ENCODE peak calls at places on chromosomes 2 and 18, in ten cellular contexts. X is Calu3; D is astrocyte of the spinal cord; B is CD8-positive, alpha-beta T cell; T is fibroblast of mammary gland; K is neural crest cell; W is WERI-Rb-1; U is GM10248; J is HCT116; O is left lung. Y is an unnamed sample.

GRCh38 chr2:8684885-8685696 is 3.2 kb downstream of the ID2 start:
- DNase-seq in B (peak), K (peak), W (peak), D (peak), J (peak), X (peak), U (no peak), O (peak), T (no peak), Y (peak)

GRCh38 chr2:95310651-95311050 is 13.5 kb downstream of the KCNIP3 start:
- DNase-seq in O (no peak), K (no peak), T (no peak), B (no peak), X (peak), U (no peak), W (peak), J (no peak), D (no peak), Y (no peak)

GRCh38 chr2:171107803-171108202 is 52.9 kb downstream of the TLK1 start:
- DNase-seq in T (no peak), J (no peak), B (no peak), W (no peak), O (no peak), K (no peak), D (no peak), X (no peak), U (no peak), Y (no peak)

GRCh38 chr2:235842941-235843340 is 325.2 kb downstream of the GBX2 start:
- DNase-seq in B (no peak), U (no peak), O (no peak), W (no peak), K (no peak), D (no peak), J (no peak), T (no peak), X (no peak), Y (no peak)

GRCh38 chr2:39913648-39914456 is 134.8 kb upstream of the THUMPD2 start:
- DNase-seq in D (peak), X (peak), W (peak), T (peak), U (peak), K (no peak), B (no peak), O (no peak), J (peak), Y (no peak)

GRCh38 chr2:170778900-170779299 is 8.7 kb downstream of the ERICH2 start:
- DNase-seq in X (no peak), K (no peak), J (no peak), O (no peak), T (no peak), U (no peak), B (no peak), D (no peak), W (no peak), Y (no peak)

GRCh38 chr18:46320297-46320696 is 216.1 kb downstream of the HAUS1 start:
- DNase-seq in X (no peak), O (no peak), D (no peak), U (no peak), J (no peak), T (no peak), K (no peak), B (no peak), W (no peak), Y (peak)

GRCh38 chr18:9944805-9945204 is 31.0 kb downstream of the VAPA start:
- DNase-seq in O (no peak), U (no peak), B (no peak), X (no peak), D (no peak), J (no peak), K (no peak), T (no peak), W (no peak), Y (no peak)

GRCh38 chr18:45384137-45384998 is 230.9 kb upstream of the SLC14A2 start:
- DNase-seq in O (peak), X (peak), W (peak), K (peak), T (peak), J (peak), D (peak), B (peak), U (peak), Y (no peak)

GRCh38 chr2:12931211-12931844 is 214.6 kb downstream of the TRIB2 start:
- DNase-seq in O (no peak), W (peak), U (peak), D (peak), K (no peak), B (peak), X (peak), T (peak), J (peak), Y (no peak)

GRCh38 chr2:100823665-100824438 is 3.9 kb downstream of the NPAS2 start:
- DNase-seq in B (no peak), W (no peak), O (no peak), D (no peak), X (no peak), U (no peak), K (no peak), J (no peak), T (no peak), Y (no peak)

GRCh38 chr2:79882548-79882947 is 369.7 kb downstream of the CTNNA2 start:
- DNase-seq in W (no peak), X (no peak), U (no peak), O (no peak), J (no peak), T (no peak), K (no peak), B (no peak), D (no peak), Y (no peak)

GRCh38 chr2:237315170-237315880 is 98.6 kb downstream of the COL6A3 start:
- DNase-seq in J (no peak), D (peak), T (peak), X (peak), O (peak), B (no peak), W (no peak), U (no peak), K (peak), Y (peak)

GRCh38 chr2:12318427-12319057 is 398.2 kb upstream of the TRIB2 start:
- DNase-seq in X (no peak), W (no peak), B (no peak), J (no peak), T (peak), D (peak), U (no peak), K (no peak), O (no peak), Y (no peak)

GRCh38 chr2:69549421-69549820 is 94.1 kb downstream of the AAK1 start:
- DNase-seq in W (no peak), U (no peak), O (no peak), J (no peak), T (peak), X (no peak), K (no peak), D (peak), B (no peak), Y (no peak)

GRCh38 chr2:236472711-236473495 is 96.7 kb upstream of the ACKR3 start:
- DNase-seq in T (no peak), W (no peak), K (no peak), B (no peak), D (no peak), X (no peak), O (no peak), U (no peak), J (no peak), Y (no peak)

GRCh38 chr2:39142012-39142346 is 21.1 kb upstream of the SOS1 start:
- DNase-seq in K (no peak), D (no peak), J (no peak), W (no peak), B (no peak), X (no peak), U (no peak), T (no peak), O (no peak), Y (no peak)

GRCh38 chr2:127472268-127472667 is 54.0 kb downstream of the IWS1 start:
- DNase-seq in W (no peak), U (no peak), J (no peak), D (no peak), X (no peak), K (no peak), O (no peak), B (no peak), T (no peak), Y (no peak)

GRCh38 chr18:53941601-53942335 is 282.7 kb downstream of the MBD2 start:
- DNase-seq in T (no peak), U (no peak), B (no peak), J (no peak), O (no peak), W (no peak), D (no peak), X (no peak), K (no peak), Y (no peak)

GRCh38 chr2:148645925-148646559 is 1.5 kb downstream of the EPC2 start:
- DNase-seq in B (peak), T (peak), U (peak), D (peak), O (no peak), J (peak), X (peak), W (peak), K (no peak), Y (no peak)

GRCh38 chr2:16832910-16833309 is 167.3 kb upstream of the CYRIA start:
- DNase-seq in K (no peak), X (no peak), T (no peak), W (no peak), U (no peak), O (no peak), J (no peak), B (no peak), D (no peak), Y (no peak)

GRCh38 chr2:181774601-181775179 is 94.4 kb upstream of the NEUROD1 start:
- DNase-seq in U (no peak), W (no peak), O (no peak), J (no peak), X (no peak), D (no peak), T (peak), K (no peak), B (no peak), Y (no peak)

GRCh38 chr2:174577967-174578589 is 19.5 kb downstream of the WIPF1 start:
- DNase-seq in T (peak), U (no peak), B (peak), K (no peak), X (peak), O (no peak), W (no peak), D (peak), J (no peak), Y (no peak)

DNA sequence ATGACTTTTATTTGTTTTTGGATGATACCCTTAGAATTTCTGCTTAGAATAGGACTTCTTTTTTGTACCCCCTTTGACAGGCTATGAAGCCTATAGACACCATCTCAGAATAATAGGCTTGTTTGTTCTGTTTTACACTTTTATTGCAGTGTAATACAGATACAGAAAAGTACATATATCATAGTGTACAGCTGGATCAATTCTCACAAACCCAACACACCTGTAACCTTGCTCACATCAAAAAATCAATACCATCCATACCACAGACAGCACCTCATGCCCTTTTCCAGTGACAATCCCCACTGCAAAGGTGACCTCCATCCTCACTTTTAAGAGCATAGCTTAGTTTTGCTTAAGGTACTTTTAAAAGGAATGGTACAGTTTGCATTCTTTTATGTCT is 14.8 kb downstream of the EML6 start:
- DNase-seq in U (no peak), J (no peak), X (no peak), O (no peak), B (no peak), K (no peak), W (no peak), D (no peak), T (no peak), Y (no peak)
- TF ChIP-seq CTCF in U (no peak), J (no peak), X (no peak), O (no peak), B (no peak), K (no peak), W (no peak), D (no peak), T (no peak), Y (no peak)

GRCh38 chr18:8802031-8802679 is 96.8 kb downstream of the MTCL1 start:
- DNase-seq in K (no peak), W (no peak), J (no peak), O (no peak), D (no peak), U (no peak), X (no peak), B (no peak), T (no peak), Y (no peak)
- TF ChIP-seq CTCF in K (no peak), W (no peak), J (no peak), O (no peak), D (no peak), U (no peak), X (no peak), B (no peak), T (no peak), Y (no peak)

GRCh38 chr18:49021076-49021432 is 70.3 kb upstream of the SMAD7 start:
- DNase-seq in U (no peak), X (no peak), O (no peak), B (no peak), W (peak), D (no peak), J (no peak), K (no peak), T (no peak), Y (peak)

GRCh38 chr18:49023281-49023937 is 72.6 kb upstream of the SMAD7 start:
- DNase-seq in W (peak), B (no peak), D (no peak), J (no peak), U (no peak), T (no peak), X (no peak), K (no peak), O (no peak), Y (peak)

GRCh38 chr18:49021433-49022129 is 70.8 kb upstream of the SMAD7 start:
- DNase-seq in O (peak), X (peak), U (peak), D (peak), B (peak), K (no peak), W (peak), T (peak), J (peak), Y (peak)

GRCh38 chr18:49023938-49024341 is 73.2 kb upstream of the SMAD7 start:
- DNase-seq in T (no peak), U (no peak), W (no peak), O (no peak), B (no peak), J (no peak), K (no peak), X (no peak), D (no peak), Y (no peak)

DNA sequence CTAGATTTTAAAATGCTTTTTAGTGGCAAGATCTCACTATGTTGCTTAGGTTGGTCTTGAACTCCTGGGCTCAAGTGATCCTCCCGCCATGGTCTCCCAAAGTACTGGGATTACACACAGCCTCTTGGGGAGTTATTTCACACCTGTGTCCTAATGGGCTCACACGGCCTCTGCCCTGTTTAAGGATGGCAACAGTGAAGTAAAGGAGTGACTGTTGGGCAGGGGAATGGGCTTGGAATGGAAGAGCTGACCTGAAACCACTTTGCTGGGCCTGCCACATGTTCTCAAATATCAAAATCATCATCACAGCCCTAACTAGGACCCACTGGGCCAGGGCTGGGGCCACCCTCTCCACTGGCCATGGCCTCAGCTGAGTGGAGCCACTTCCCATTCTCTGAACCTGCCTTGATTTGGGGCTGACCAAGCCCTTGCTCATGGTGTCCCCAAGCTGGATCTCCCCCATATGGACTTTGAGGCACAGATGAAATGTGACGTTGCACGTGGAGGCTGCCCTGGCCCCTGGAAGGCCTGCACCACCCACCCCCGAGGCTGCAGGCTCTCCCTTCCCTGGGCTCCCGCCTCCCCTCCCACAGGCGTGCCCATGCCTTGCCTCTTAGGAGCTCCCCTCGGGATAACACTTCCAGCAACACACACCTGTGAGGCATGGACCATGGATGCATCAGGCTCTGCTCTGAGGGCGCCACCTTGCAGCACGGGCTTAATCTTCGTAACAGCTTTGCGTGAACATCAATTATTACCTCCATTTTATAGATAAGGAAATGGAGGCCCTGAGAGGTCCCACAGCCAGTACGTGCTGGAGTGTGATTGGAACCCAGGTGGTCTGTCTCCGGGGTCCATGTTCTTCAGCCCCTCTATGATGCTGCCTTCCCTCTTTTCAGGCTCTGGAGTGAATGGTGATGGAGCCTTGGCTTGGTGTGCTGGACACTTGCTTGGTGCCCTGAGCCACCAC is 71.8 kb upstream of the SMAD7 start:
- DNase-seq in O (no peak), J (no peak), U (no peak), K (no peak), W (peak), B (no peak), D (no peak), T (no peak), X (no peak), Y (peak)
- TF ChIP-seq CTCF in O (no peak), J (no peak), U (no peak), K (no peak), W (no peak), B (no peak), D (no peak), T (no peak), X (no peak), Y (no peak)

GRCh38 chr2:60339286-60339685 is 214.2 kb downstream of the BCL11A start:
- DNase-seq in D (no peak), O (no peak), K (no peak), B (no peak), W (no peak), J (no peak), X (no peak), U (no peak), T (no peak), Y (no peak)

GRCh38 chr2:60336442-60337141 is 216.9 kb downstream of the BCL11A start:
- DNase-seq in J (no peak), W (no peak), K (no peak), B (no peak), X (no peak), O (no peak), U (no peak), T (no peak), D (no peak), Y (no peak)

GRCh38 chr2:60334610-60335009 is 218.8 kb downstream of the BCL11A start:
- DNase-seq in U (no peak), T (no peak), W (no peak), X (no peak), O (no peak), K (no peak), B (no peak), D (no peak), J (no peak), Y (no peak)

GRCh38 chr2:60335533-60336237 is 217.8 kb downstream of the BCL11A start:
- DNase-seq in K (no peak), D (no peak), T (no peak), B (no peak), W (no peak), J (no peak), U (no peak), O (no peak), X (no peak), Y (no peak)

DNA sequence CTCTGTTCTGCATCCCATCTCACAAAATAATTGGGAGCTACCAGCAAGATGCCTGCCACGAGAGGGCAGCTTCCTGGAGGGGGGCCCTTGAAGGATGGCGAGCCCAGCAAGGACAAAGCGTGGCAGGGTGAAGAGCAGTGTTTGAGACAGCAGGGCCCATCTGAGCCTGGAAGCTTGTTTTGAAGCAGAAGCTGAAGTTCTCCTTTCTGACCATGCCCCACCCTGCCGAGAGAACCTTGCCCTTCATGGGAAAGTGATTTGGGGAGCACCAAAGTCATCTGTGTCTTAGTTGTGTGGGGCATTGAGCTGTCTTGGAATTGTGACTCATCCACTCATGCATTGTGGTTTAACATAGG is 216.3 kb downstream of the BCL11A start:
- DNase-seq in J (no peak), O (no peak), T (no peak), B (no peak), W (no peak), X (no peak), K (no peak), D (no peak), U (no peak), Y (no peak)
- TF ChIP-seq CTCF in J (no peak), O (no peak), T (no peak), B (no peak), W (peak), X (no peak), K (no peak), D (no peak), U (no peak), Y (no peak)

GRCh38 chr18:12254137-12254819 is at the start of gene CIDEA:
- DNase-seq in K (peak), B (no peak), O (no peak), W (no peak), X (no peak), J (no peak), U (no peak), T (no peak), D (no peak), Y (no peak)
- TF ChIP-seq CTCF in K (no peak), B (no peak), O (no peak), W (no peak), X (no peak), J (no peak), U (no peak), T (no peak), D (no peak), Y (peak)

Y was measured in type B pancreatic cell.